ENCODE peak calls at places on chromosomes 7 and 10, in four cellular contexts. One of them, this sample, is unnamed.

GRCh38 chr10:119409906-119410305 is 132.6 kb downstream of the RGS10 start:
- DNase-seq in EL: no peak
- DNase-seq in stimulated activated CD4-positive, alpha-beta T cell treated with anti-CD3 and anti-CD28 coated beads, Interleukin-12 subunit alpha, Interleukin-12 subunit beta, amount 100 ng/mL, for 24 hours: no peak
- DNase-seq in prostate gland: no peak
- DNase-seq in this sample: peak; percentile 51

GRCh38 chr10:127486355-127486754 is 62.8 kb upstream of the NPS start:
- DNase-seq in prostate gland: no peak
- DNase-seq in EL: no peak
- DNase-seq in stimulated activated CD4-positive, alpha-beta T cell treated with anti-CD3 and anti-CD28 coated beads, Interleukin-12 subunit alpha, Interleukin-12 subunit beta, amount 100 ng/mL, for 24 hours: no peak
- DNase-seq in this sample: no peak

GRCh38 chr7:26166681-26167266 is 14.8 kb downstream of the NFE2L3 start:
- DNase-seq in prostate gland: no peak
- DNase-seq in EL: no peak
- DNase-seq in stimulated activated CD4-positive, alpha-beta T cell treated with anti-CD3 and anti-CD28 coated beads, Interleukin-12 subunit alpha, Interleukin-12 subunit beta, amount 100 ng/mL, for 24 hours: no peak
- DNase-seq in this sample: no peak

GRCh38 chr10:44979281-44980181 is 922 bp upstream of the DEPP1 start:
- DNase-seq in stimulated activated CD4-positive, alpha-beta T cell treated with anti-CD3 and anti-CD28 coated beads, Interleukin-12 subunit alpha, Interleukin-12 subunit beta, amount 100 ng/mL, for 24 hours: no peak
- DNase-seq in EL: no peak
- DNase-seq in prostate gland: no peak
- DNase-seq in this sample: no peak

GRCh38 chr10:119305860-119306513 is 98.6 kb downstream of the GRK5 start:
- DNase-seq in prostate gland: no peak
- DNase-seq in EL: peak; percentile 99
- DNase-seq in stimulated activated CD4-positive, alpha-beta T cell treated with anti-CD3 and anti-CD28 coated beads, Interleukin-12 subunit alpha, Interleukin-12 subunit beta, amount 100 ng/mL, for 24 hours: peak; percentile 75
- DNase-seq in this sample: peak; percentile 97

GRCh38 chr7:82677064-82677463 is 233.5 kb upstream of the CACNA2D1 start:
- DNase-seq in EL: no peak
- DNase-seq in prostate gland: no peak
- DNase-seq in stimulated activated CD4-positive, alpha-beta T cell treated with anti-CD3 and anti-CD28 coated beads, Interleukin-12 subunit alpha, Interleukin-12 subunit beta, amount 100 ng/mL, for 24 hours: no peak
- DNase-seq in this sample: no peak

GRCh38 chr7:67791918-67792317 is 795.3 kb downstream of the TYW1 start:
- DNase-seq in stimulated activated CD4-positive, alpha-beta T cell treated with anti-CD3 and anti-CD28 coated beads, Interleukin-12 subunit alpha, Interleukin-12 subunit beta, amount 100 ng/mL, for 24 hours: no peak
- DNase-seq in EL: no peak
- DNase-seq in prostate gland: no peak
- DNase-seq in this sample: no peak

GRCh38 chr10:72145657-72146450 is 57.5 kb upstream of the SPOCK2 start:
- DNase-seq in EL: no peak
- DNase-seq in stimulated activated CD4-positive, alpha-beta T cell treated with anti-CD3 and anti-CD28 coated beads, Interleukin-12 subunit alpha, Interleukin-12 subunit beta, amount 100 ng/mL, for 24 hours: no peak
- DNase-seq in prostate gland: no peak
- DNase-seq in this sample: no peak

GRCh38 chr10:44395396-44395795 is 10.5 kb upstream of the CXCL12 start:
- DNase-seq in prostate gland: no peak
- DNase-seq in EL: no peak
- DNase-seq in stimulated activated CD4-positive, alpha-beta T cell treated with anti-CD3 and anti-CD28 coated beads, Interleukin-12 subunit alpha, Interleukin-12 subunit beta, amount 100 ng/mL, for 24 hours: no peak
- DNase-seq in this sample: no peak

GRCh38 chr10:118832242-118832651 is 77.5 kb upstream of the CACUL1 start:
- DNase-seq in prostate gland: peak; percentile 54
- DNase-seq in stimulated activated CD4-positive, alpha-beta T cell treated with anti-CD3 and anti-CD28 coated beads, Interleukin-12 subunit alpha, Interleukin-12 subunit beta, amount 100 ng/mL, for 24 hours: no peak
- DNase-seq in EL: peak; percentile 36
- DNase-seq in this sample: no peak

GRCh38 chr10:77398986-77399755 is 238.4 kb downstream of the KCNMA1 start:
- DNase-seq in stimulated activated CD4-positive, alpha-beta T cell treated with anti-CD3 and anti-CD28 coated beads, Interleukin-12 subunit alpha, Interleukin-12 subunit beta, amount 100 ng/mL, for 24 hours: no peak
- DNase-seq in EL: no peak
- DNase-seq in prostate gland: no peak
- DNase-seq in this sample: no peak

GRCh38 chr7:102469972-102470825 is 5.4 kb downstream of the LRWD1 start:
- DNase-seq in EL: no peak
- DNase-seq in stimulated activated CD4-positive, alpha-beta T cell treated with anti-CD3 and anti-CD28 coated beads, Interleukin-12 subunit alpha, Interleukin-12 subunit beta, amount 100 ng/mL, for 24 hours: no peak
- DNase-seq in prostate gland: no peak
- DNase-seq in this sample: no peak

GRCh38 chr7:147547252-147547897 is 1043.2 kb upstream of the C7orf33 start:
- DNase-seq in EL: peak; percentile 28
- DNase-seq in stimulated activated CD4-positive, alpha-beta T cell treated with anti-CD3 and anti-CD28 coated beads, Interleukin-12 subunit alpha, Interleukin-12 subunit beta, amount 100 ng/mL, for 24 hours: no peak
- DNase-seq in prostate gland: no peak
- DNase-seq in this sample: peak; percentile 9

GRCh38 chr10:89283174-89283987 is 18.5 kb upstream of the IFIT2 start:
- DNase-seq in EL: peak; percentile 72
- DNase-seq in stimulated activated CD4-positive, alpha-beta T cell treated with anti-CD3 and anti-CD28 coated beads, Interleukin-12 subunit alpha, Interleukin-12 subunit beta, amount 100 ng/mL, for 24 hours: no peak
- DNase-seq in prostate gland: no peak
- DNase-seq in this sample: peak; percentile 56

GRCh38 chr7:105315357-105315756 is 73.4 kb downstream of the SRPK2 start:
- DNase-seq in prostate gland: no peak
- DNase-seq in EL: no peak
- DNase-seq in stimulated activated CD4-positive, alpha-beta T cell treated with anti-CD3 and anti-CD28 coated beads, Interleukin-12 subunit alpha, Interleukin-12 subunit beta, amount 100 ng/mL, for 24 hours: no peak
- DNase-seq in this sample: no peak

GRCh38 chr7:102165136-102165535 is 121.5 kb upstream of the SH2B2 start:
- DNase-seq in prostate gland: no peak
- DNase-seq in EL: no peak
- DNase-seq in stimulated activated CD4-positive, alpha-beta T cell treated with anti-CD3 and anti-CD28 coated beads, Interleukin-12 subunit alpha, Interleukin-12 subunit beta, amount 100 ng/mL, for 24 hours: no peak
- DNase-seq in this sample: no peak

GRCh38 chr7:123537026-123537642 is 2.7 kb upstream of the IQUB start:
- DNase-seq in stimulated activated CD4-positive, alpha-beta T cell treated with anti-CD3 and anti-CD28 coated beads, Interleukin-12 subunit alpha, Interleukin-12 subunit beta, amount 100 ng/mL, for 24 hours: no peak
- DNase-seq in prostate gland: no peak
- DNase-seq in EL: peak; percentile 10
- DNase-seq in this sample: peak; percentile 34

GRCh38 chr7:74092321-74092963 is 8.8 kb downstream of the LIMK1 start:
- DNase-seq in stimulated activated CD4-positive, alpha-beta T cell treated with anti-CD3 and anti-CD28 coated beads, Interleukin-12 subunit alpha, Interleukin-12 subunit beta, amount 100 ng/mL, for 24 hours: no peak
- DNase-seq in prostate gland: no peak
- DNase-seq in EL: no peak
- DNase-seq in this sample: no peak

GRCh38 chr7:36360244-36360643 is 29.4 kb upstream of the ANLN start:
- DNase-seq in EL: no peak
- DNase-seq in prostate gland: no peak
- DNase-seq in stimulated activated CD4-positive, alpha-beta T cell treated with anti-CD3 and anti-CD28 coated beads, Interleukin-12 subunit alpha, Interleukin-12 subunit beta, amount 100 ng/mL, for 24 hours: no peak
- DNase-seq in this sample: no peak

GRCh38 chr10:72375585-72375984 is 20.9 kb upstream of the DNAJB12 start:
- DNase-seq in stimulated activated CD4-positive, alpha-beta T cell treated with anti-CD3 and anti-CD28 coated beads, Interleukin-12 subunit alpha, Interleukin-12 subunit beta, amount 100 ng/mL, for 24 hours: no peak
- DNase-seq in prostate gland: no peak
- DNase-seq in EL: no peak
- DNase-seq in this sample: no peak

GRCh38 chr10:917999-918398 is 13.5 kb downstream of the LARP4B start:
- DNase-seq in prostate gland: no peak
- DNase-seq in stimulated activated CD4-positive, alpha-beta T cell treated with anti-CD3 and anti-CD28 coated beads, Interleukin-12 subunit alpha, Interleukin-12 subunit beta, amount 100 ng/mL, for 24 hours: no peak
- DNase-seq in EL: no peak
- DNase-seq in this sample: no peak

GRCh38 chr7:4675771-4676373 is 6.2 kb upstream of the FOXK1 start:
- DNase-seq in stimulated activated CD4-positive, alpha-beta T cell treated with anti-CD3 and anti-CD28 coated beads, Interleukin-12 subunit alpha, Interleukin-12 subunit beta, amount 100 ng/mL, for 24 hours: no peak
- DNase-seq in prostate gland: no peak
- DNase-seq in EL: no peak
- DNase-seq in this sample: no peak

GRCh38 chr10:48599830-48600134 is 5.1 kb downstream of the ARHGAP22 start:
- DNase-seq in prostate gland: no peak
- DNase-seq in stimulated activated CD4-positive, alpha-beta T cell treated with anti-CD3 and anti-CD28 coated beads, Interleukin-12 subunit alpha, Interleukin-12 subunit beta, amount 100 ng/mL, for 24 hours: no peak
- DNase-seq in EL: no peak
- DNase-seq in this sample: no peak

GRCh38 chr7:152588350-152588749 is 87.6 kb downstream of the XRCC2 start:
- DNase-seq in prostate gland: no peak
- DNase-seq in EL: peak; percentile 52
- DNase-seq in stimulated activated CD4-positive, alpha-beta T cell treated with anti-CD3 and anti-CD28 coated beads, Interleukin-12 subunit alpha, Interleukin-12 subunit beta, amount 100 ng/mL, for 24 hours: no peak
- DNase-seq in this sample: peak; percentile 9

GRCh38 chr7:112449353-112449752 is 907 bp upstream of the IFRD1 start:
- DNase-seq in prostate gland: no peak
- DNase-seq in EL: peak; percentile 37
- DNase-seq in stimulated activated CD4-positive, alpha-beta T cell treated with anti-CD3 and anti-CD28 coated beads, Interleukin-12 subunit alpha, Interleukin-12 subunit beta, amount 100 ng/mL, for 24 hours: peak; percentile 19
- DNase-seq in this sample: peak; percentile 41

GRCh38 chr7:116571037-116571436 is 46.2 kb downstream of the CAV1 start:
- DNase-seq in stimulated activated CD4-positive, alpha-beta T cell treated with anti-CD3 and anti-CD28 coated beads, Interleukin-12 subunit alpha, Interleukin-12 subunit beta, amount 100 ng/mL, for 24 hours: no peak
- DNase-seq in EL: peak; percentile 84
- DNase-seq in prostate gland: no peak
- DNase-seq in this sample: peak; percentile 88

GRCh38 chr10:10044959-10045764 is 972.5 kb upstream of the CELF2 start:
- DNase-seq in EL: no peak
- DNase-seq in prostate gland: no peak
- DNase-seq in stimulated activated CD4-positive, alpha-beta T cell treated with anti-CD3 and anti-CD28 coated beads, Interleukin-12 subunit alpha, Interleukin-12 subunit beta, amount 100 ng/mL, for 24 hours: no peak
- DNase-seq in this sample: no peak

GRCh38 chr10:52740913-52741675 is 31.5 kb downstream of the MBL2 start:
- DNase-seq in stimulated activated CD4-positive, alpha-beta T cell treated with anti-CD3 and anti-CD28 coated beads, Interleukin-12 subunit alpha, Interleukin-12 subunit beta, amount 100 ng/mL, for 24 hours: no peak
- DNase-seq in prostate gland: no peak
- DNase-seq in EL: peak; percentile 43
- DNase-seq in this sample: peak; percentile 23

GRCh38 chr10:23263441-23264164 is 71.5 kb downstream of the PTF1A start:
- DNase-seq in EL: no peak
- DNase-seq in prostate gland: no peak
- DNase-seq in stimulated activated CD4-positive, alpha-beta T cell treated with anti-CD3 and anti-CD28 coated beads, Interleukin-12 subunit alpha, Interleukin-12 subunit beta, amount 100 ng/mL, for 24 hours: no peak
- DNase-seq in this sample: no peak

GRCh38 chr7:134083766-134084487 is 43.2 kb upstream of the LRGUK start:
- DNase-seq in stimulated activated CD4-positive, alpha-beta T cell treated with anti-CD3 and anti-CD28 coated beads, Interleukin-12 subunit alpha, Interleukin-12 subunit beta, amount 100 ng/mL, for 24 hours: no peak
- DNase-seq in EL: peak; percentile 49
- DNase-seq in prostate gland: no peak
- DNase-seq in this sample: no peak

GRCh38 chr10:11587860-11588259 is 23.6 kb downstream of the USP6NL start:
- DNase-seq in EL: no peak
- DNase-seq in prostate gland: peak; percentile 12
- DNase-seq in stimulated activated CD4-positive, alpha-beta T cell treated with anti-CD3 and anti-CD28 coated beads, Interleukin-12 subunit alpha, Interleukin-12 subunit beta, amount 100 ng/mL, for 24 hours: no peak
- DNase-seq in this sample: no peak

GRCh38 chr10:117884088-117884487 is 162.7 kb downstream of the RAB11FIP2 start:
- DNase-seq in prostate gland: no peak
- DNase-seq in EL: no peak
- DNase-seq in stimulated activated CD4-positive, alpha-beta T cell treated with anti-CD3 and anti-CD28 coated beads, Interleukin-12 subunit alpha, Interleukin-12 subunit beta, amount 100 ng/mL, for 24 hours: no peak
- DNase-seq in this sample: no peak

GRCh38 chr10:23314835-23315239 is 29.8 kb downstream of the C10orf67 start:
- DNase-seq in prostate gland: peak; percentile 60
- DNase-seq in EL: peak; percentile 81
- DNase-seq in stimulated activated CD4-positive, alpha-beta T cell treated with anti-CD3 and anti-CD28 coated beads, Interleukin-12 subunit alpha, Interleukin-12 subunit beta, amount 100 ng/mL, for 24 hours: no peak
- DNase-seq in this sample: peak; percentile 80

GRCh38 chr10:84373000-84373399 is 44.6 kb downstream of the CCSER2 start:
- DNase-seq in stimulated activated CD4-positive, alpha-beta T cell treated with anti-CD3 and anti-CD28 coated beads, Interleukin-12 subunit alpha, Interleukin-12 subunit beta, amount 100 ng/mL, for 24 hours: no peak
- DNase-seq in EL: no peak
- DNase-seq in prostate gland: no peak
- DNase-seq in this sample: no peak

GRCh38 chr7:149196151-149196704 is 882 bp downstream of the ZNF282 start:
- DNase-seq in EL: peak; percentile 10
- DNase-seq in prostate gland: no peak
- DNase-seq in stimulated activated CD4-positive, alpha-beta T cell treated with anti-CD3 and anti-CD28 coated beads, Interleukin-12 subunit alpha, Interleukin-12 subunit beta, amount 100 ng/mL, for 24 hours: no peak
- DNase-seq in this sample: no peak

GRCh38 chr7:42348627-42349026 is 111.6 kb upstream of the GLI3 start:
- DNase-seq in stimulated activated CD4-positive, alpha-beta T cell treated with anti-CD3 and anti-CD28 coated beads, Interleukin-12 subunit alpha, Interleukin-12 subunit beta, amount 100 ng/mL, for 24 hours: no peak
- DNase-seq in prostate gland: no peak
- DNase-seq in EL: no peak
- DNase-seq in this sample: no peak

GRCh38 chr10:13589316-13589715 is 2.6 kb downstream of the PRPF18 start:
- DNase-seq in prostate gland: no peak
- DNase-seq in stimulated activated CD4-positive, alpha-beta T cell treated with anti-CD3 and anti-CD28 coated beads, Interleukin-12 subunit alpha, Interleukin-12 subunit beta, amount 100 ng/mL, for 24 hours: no peak
- DNase-seq in EL: no peak
- DNase-seq in this sample: no peak

This sample was measured in astrocyte of the spinal cord.